ENCODE peak calls at places on chromosomes 11 and 22, in four cellular contexts. F, K, T and C are unnamed samples. For H3K27me3, the result is how much of the 10 kb centered on the place peaks cover.

GRCh38 chr22:47627561-47628253 is 865.3 kb downstream of the TBC1D22A start:
- DNase-seq in T (no peak), K (no peak), F (peak), C (peak)

GRCh38 chr22:46090051-46090591 is 60.2 kb upstream of the PPARA start:
- DNase-seq in T (no peak), F (no peak), K (no peak), C (no peak)

GRCh38 chr11:67354314-67355022 is 1.1 kb upstream of the POLD4 start:
- DNase-seq in K (no peak), F (peak), T (peak), C (peak)

GRCh38 chr11:90133560-90134145 is 810 bp upstream of the NAALAD2 start:
- DNase-seq in F (no peak), T (no peak), K (no peak), C (no peak)

GRCh38 chr11:117610045-117610444 is 187.0 kb downstream of the DSCAML1 start:
- DNase-seq in K (peak), T (no peak), F (no peak), C (peak)

GRCh38 chr11:65077466-65077865 is 6.4 kb downstream of the CDCA5 start:
- DNase-seq in K (no peak), T (no peak), F (no peak), C (peak)

GRCh38 chr11:35799655-35800054 is 137.1 kb downstream of the TRIM44 start:
- DNase-seq in K (no peak), T (no peak), F (no peak), C (no peak)

GRCh38 chr22:21013742-21014201 is 1.2 kb upstream of the P2RX6 start:
- DNase-seq in T (no peak), K (no peak), F (no peak), C (no peak)

GRCh38 chr22:49957826-49958461 is 2.6 kb upstream of the PIM3 start:
- DNase-seq in T (no peak), F (no peak), K (peak), C (no peak)

GRCh38 chr11:93100211-93100610 is 97.6 kb downstream of the SLC36A4 start:
- DNase-seq in K (no peak), T (no peak), F (no peak), C (no peak)

GRCh38 chr11:14687943-14688627 is 44.5 kb downstream of the PDE3B start:
- DNase-seq in K (no peak), T (no peak), F (no peak), C (no peak)

GRCh38 chr11:132972565-132972964 is 559.7 kb downstream of the OPCML start:
- DNase-seq in K (no peak), F (no peak), T (no peak), C (no peak)

GRCh38 chr22:29043906-29044575 is 17.6 kb downstream of the C22orf31 start:
- DNase-seq in T (no peak), K (no peak), F (no peak), C (peak)

GRCh38 chr11:124919836-124920755 is 1.0 kb downstream of the HEPN1 start:
- DNase-seq in T (no peak), K (no peak), F (no peak), C (no peak)

GRCh38 chr22:42202669-42203068 is 67.8 kb downstream of the TCF20 start:
- DNase-seq in T (no peak), K (no peak), F (no peak), C (no peak)

GRCh38 chr22:17808688-17809403 is 34.6 kb upstream of the BID start:
- DNase-seq in F (no peak), T (peak), K (no peak), C (no peak)

GRCh38 chr11:44629732-44630345 is 64.4 kb downstream of the CD82 start:
- DNase-seq in T (no peak), K (no peak), F (no peak), C (no peak)

GRCh38 chr22:49211176-49211575 is 616.5 kb downstream of the BRD1 start:
- DNase-seq in F (no peak), T (no peak), K (no peak), C (no peak)

GRCh38 chr11:12453243-12453642 is 75.9 kb downstream of the PARVA start:
- DNase-seq in K (no peak), F (no peak), T (no peak), C (no peak)

GRCh38 chr11:72349616-72350218 is 84.6 kb downstream of the CLPB start:
- DNase-seq in K (no peak), F (no peak), T (no peak), C (no peak)

GRCh38 chr22:49291169-49291568 is 536.5 kb downstream of the BRD1 start:
- DNase-seq in K (no peak), F (no peak), T (no peak), C (no peak)

GRCh38 chr11:117055449-117055848 is 42.8 kb downstream of the SIK3 start:
- DNase-seq in T (no peak), F (no peak), K (no peak), C (no peak)

GRCh38 chr11:65651589-65652510 is 10.9 kb downstream of the RELA start:
- DNase-seq in F (no peak), K (no peak), T (peak), C (peak)

GRCh38 chr11:107999759-108000455 is 8.8 kb upstream of the CUL5 start:
- DNase-seq in K (peak), T (peak), F (peak), C (peak)

GRCh38 chr11:235180-235997 is 753 bp downstream of the SIRT3 start:
- DNase-seq in T (no peak), K (no peak), F (no peak), C (no peak)

GRCh38 chr22:45584621-45585436 is 82.1 kb downstream of the FBLN1 start:
- DNase-seq in T (no peak), K (no peak), F (no peak), C (no peak)

GRCh38 chr11:77547863-77548551 is 41.7 kb upstream of the AQP11 start:
- DNase-seq in K (peak), T (peak), F (peak), C (peak)

GRCh38 chr11:74138572-74138971 is 32.2 kb downstream of the C2CD3 start:
- DNase-seq in K (no peak), F (peak), T (peak), C (peak)

GRCh38 chr11:24295360-24295759 is 201.5 kb upstream of the LUZP2 start:
- DNase-seq in F (no peak), T (no peak), K (peak), C (no peak)

GRCh38 chr11:118908931-118909618 is 16.7 kb downstream of the BCL9L start:
- DNase-seq in K (no peak), F (no peak), T (peak), C (peak)

GRCh38 chr11:105609341-105609781 is 512 bp upstream of the GRIA4 start:
- DNase-seq in F (peak), T (peak), K (peak), C (peak)

GRCh38 chr11:62805991-62806441 is 776 bp upstream of the NXF1 start:
- DNase-seq in F (no peak), K (peak), T (no peak), C (no peak)

GRCh38 chr11:17351510-17352176 is at the start of gene NCR3LG1:
- DNase-seq in F (no peak), K (no peak), T (peak), C (no peak)

DNA sequence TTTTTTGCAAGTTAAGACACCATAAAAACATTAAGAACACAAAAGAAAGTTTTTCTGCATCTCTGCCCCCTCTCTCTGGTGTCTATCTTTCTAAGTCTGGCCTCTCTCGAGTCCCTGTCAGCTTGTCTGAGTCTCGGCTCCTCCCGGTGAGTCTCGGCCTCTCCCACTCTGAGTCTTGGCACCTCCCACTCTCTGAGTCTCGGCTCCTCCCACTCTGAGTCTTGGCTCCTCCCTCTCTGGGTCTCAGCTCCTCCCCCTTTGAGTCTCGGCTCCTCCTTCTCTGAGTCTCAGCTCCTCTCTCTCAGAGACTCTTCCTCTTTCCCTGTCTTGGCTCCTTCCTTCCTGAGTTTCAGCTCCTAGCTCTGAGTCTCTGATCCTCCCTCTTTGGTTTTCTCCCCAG is 72.5 kb upstream of the AMPD3 start:
- DNase-seq in F (peak), T (no peak), K (no peak), C (peak)
- TF ChIP-seq EZH2phosphoT487 in F (no peak), T (no peak), K (no peak), C (no peak)

GRCh38 chr11:20597924-20598484 is 1.4 kb upstream of the SLC6A5 start:
- DNase-seq in F (no peak), T (no peak), K (no peak), C (no peak)

GRCh38 chr11:20598487-20598886 is 921 bp upstream of the SLC6A5 start:
- DNase-seq in F (no peak), K (no peak), T (no peak), C (no peak)

GRCh38 chr11:20595101-20595500 is 4.3 kb upstream of the SLC6A5 start:
- DNase-seq in F (no peak), T (no peak), K (no peak), C (no peak)

GRCh38 chr11:20596629-20597129 is 2.7 kb upstream of the SLC6A5 start:
- DNase-seq in F (no peak), T (no peak), K (no peak), C (no peak)

GRCh38 chr11:20597137-20597923 is 2.1 kb upstream of the SLC6A5 start:
- DNase-seq in T (no peak), K (no peak), F (no peak), C (no peak)
- H3K27me3 ChIP-seq in T (half or more), K (under half), F (under half), C (under half)

DNA sequence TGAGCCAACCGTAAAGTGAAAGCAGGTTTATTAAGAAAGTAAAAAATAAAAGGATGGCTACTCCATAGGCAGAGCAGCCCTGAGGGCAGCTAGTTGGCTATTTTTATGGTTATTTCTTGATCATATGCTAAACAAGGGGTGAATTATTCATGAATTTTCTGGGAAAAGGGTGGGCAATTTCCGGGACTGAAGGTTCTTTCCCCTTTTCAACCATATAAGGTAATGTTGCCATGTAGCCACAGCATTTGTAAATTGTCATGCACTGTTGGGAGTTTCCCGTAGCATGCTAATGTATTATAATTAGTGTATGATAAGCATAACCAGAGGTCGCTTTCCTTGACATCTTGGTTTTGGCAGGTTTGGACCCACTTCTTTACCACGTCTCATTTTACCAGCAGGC is 610.4 kb upstream of the B3GAT1 start:
- DNase-seq in K (no peak), T (no peak), F (no peak), C (no peak)
- TF ChIP-seq EZH2phosphoT487 in K (no peak), T (no peak), F (no peak), C (no peak)

GRCh38 chr11:27972432-27973170 is 135.4 kb downstream of the KIF18A start:
- DNase-seq in F (no peak), T (peak), K (no peak), C (no peak)

GRCh38 chr11:27973851-27974536 is 134.0 kb downstream of the KIF18A start:
- DNase-seq in K (no peak), T (no peak), F (no peak), C (no peak)

GRCh38 chr11:27968461-27968860 is 139.5 kb downstream of the KIF18A start:
- DNase-seq in F (no peak), T (no peak), K (no peak), C (no peak)

GRCh38 chr11:27976262-27976661 is 131.7 kb downstream of the KIF18A start:
- DNase-seq in T (no peak), F (no peak), K (no peak), C (no peak)

GRCh38 chr11:27971256-27971655 is 136.7 kb downstream of the KIF18A start:
- DNase-seq in F (no peak), K (no peak), T (no peak), C (no peak)
- H3K27me3 ChIP-seq in F (under half), K (under half), T (under half), C (under half)

DNA sequence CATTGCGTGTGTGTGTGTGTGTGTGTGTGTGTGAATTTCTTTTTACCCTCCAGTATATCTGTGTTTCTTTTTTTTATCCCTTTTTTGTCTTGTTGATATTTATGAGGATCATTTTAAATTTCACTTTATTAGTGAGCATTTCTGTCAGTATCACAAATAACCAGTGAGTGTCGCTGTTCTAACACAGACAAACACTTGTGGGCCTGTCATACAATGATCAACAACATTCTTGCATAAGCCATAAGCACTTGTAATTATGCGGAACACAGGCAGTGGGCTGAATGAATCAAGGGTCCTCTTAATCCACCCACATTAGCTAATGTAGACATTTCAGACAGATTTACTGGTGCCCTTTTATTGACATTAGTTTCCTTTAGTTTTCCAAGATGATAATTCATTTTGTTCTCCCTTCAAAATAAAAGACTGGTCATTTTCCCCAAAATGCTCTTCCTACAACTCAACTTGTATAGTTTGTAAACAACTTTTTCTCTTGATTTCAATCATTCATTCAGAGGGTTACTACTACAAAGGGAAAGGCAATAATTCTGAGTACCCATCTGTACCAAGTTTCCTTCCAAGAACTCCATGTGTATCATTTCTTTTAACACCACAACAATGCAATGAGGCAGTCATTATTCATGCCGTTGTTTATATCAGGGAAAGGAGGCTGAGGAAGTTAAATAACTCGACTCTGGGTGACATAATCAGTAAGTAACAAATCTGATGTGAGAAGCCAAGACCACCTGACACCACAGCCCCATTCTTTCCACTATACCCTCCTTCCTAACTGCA is 34.6 kb upstream of the ANO3 start:
- DNase-seq in F (peak), T (peak), K (peak), C (peak)
- TF ChIP-seq EZH2phosphoT487 in F (no peak), T (no peak), K (no peak), C (no peak)